ENCODE peak calls at places on chromosomes 4 and X, in four cellular contexts. S, K, H and E are unnamed samples.
A peak's percentile ranks its signal among the peaks of the same experiment; 100 is the strongest.

GRCh38 chr4:73439991-73440390 is 4.0 kb downstream of the AFP start:
- DNase-seq in K (no peak), H (no peak), S (no peak), E (no peak)

GRCh38 chrX:79466636-79467035 is 99.5 kb upstream of the ITM2A start:
- DNase-seq in H (no peak), K (no peak), S (no peak), E (no peak)

GRCh38 chrX:152139589-152139988 is 1.2 kb upstream of the MAGEA10 start:
- DNase-seq in K (no peak), H (no peak), S (no peak), E (no peak)

GRCh38 chrX:119895843-119896326 is at the start of gene AKAP14:
- DNase-seq in S (no peak), K (no peak), H (no peak), E (no peak)

GRCh38 chr4:52659016-52659721 is at the start of gene USP46:
- DNase-seq in H (no peak), K (peak; percentile 79), S (peak; percentile 83), E (peak; percentile 11)

GRCh38 chr4:167903291-167903721 is 189.0 kb upstream of the ANXA10 start:
- DNase-seq in S (no peak), K (no peak), H (no peak), E (no peak)

GRCh38 chr4:71691416-71692073 is 92.3 kb downstream of the GC start:
- DNase-seq in S (no peak), H (no peak), K (no peak), E (no peak)

GRCh38 chr4:134365852-134366251 is 164.3 kb upstream of the PABPC4L start:
- DNase-seq in K (no peak), S (no peak), H (no peak), E (no peak)

GRCh38 chr4:68288046-68288740 is 42.7 kb upstream of the TMPRSS11B start:
- DNase-seq in S (no peak), K (no peak), H (no peak), E (no peak)

GRCh38 chr4:48360285-48360965 is 19.1 kb downstream of the SLAIN2 start:
- DNase-seq in S (no peak), K (no peak), H (no peak), E (no peak)

GRCh38 chrX:68846536-68846935 is 17.7 kb downstream of the EFNB1 start:
- DNase-seq in K (no peak), H (no peak), S (no peak), E (no peak)

GRCh38 chr4:70657326-70657725 is 9.0 kb downstream of the JCHAIN start:
- DNase-seq in H (no peak), S (no peak), K (no peak), E (no peak)

GRCh38 chrX:24536551-24536950 is 71.5 kb downstream of the PDK3 start:
- DNase-seq in K (no peak), H (no peak), S (no peak), E (no peak)

GRCh38 chrX:46648660-46649059 is 75.1 kb downstream of the CHST7 start:
- DNase-seq in S (no peak), H (no peak), K (no peak), E (no peak)

GRCh38 chr4:84852081-84852480 is 114.4 kb downstream of the WDFY3 start:
- DNase-seq in K (no peak), S (no peak), H (no peak), E (no peak)

GRCh38 chr4:102411416-102411815 is 66.1 kb upstream of the SLC39A8 start:
- DNase-seq in K (no peak), H (no peak), S (no peak), E (no peak)

GRCh38 chr4:107658400-107659326 is 61.4 kb downstream of the PAPSS1 start:
- DNase-seq in S (no peak), K (no peak), H (no peak), E (peak; percentile 66)

GRCh38 chrX:74009041-74009440 is 294.9 kb upstream of the ZCCHC13 start:
- DNase-seq in S (no peak), K (no peak), H (no peak), E (no peak)

GRCh38 chr4:80184053-80184790 is 13.1 kb upstream of the PRDM8 start:
- DNase-seq in H (no peak), S (peak; percentile 91), K (no peak), E (no peak)

GRCh38 chr4:59728496-59728895 is 1471.6 kb upstream of the ADGRL3 start:
- DNase-seq in K (no peak), H (no peak), S (no peak), E (no peak)

GRCh38 chr4:119040711-119041185 is 94.9 kb upstream of the MYOZ2 start:
- DNase-seq in H (no peak), K (no peak), S (no peak), E (no peak)

GRCh38 chrX:292900-293897 is 12.0 kb downstream of the PLCXD1 start:
- DNase-seq in K (no peak), H (no peak), S (no peak), E (no peak)

GRCh38 chrX:106208154-106208553 is 40.0 kb downstream of the PWWP3B start:
- DNase-seq in K (no peak), H (no peak), S (no peak), E (no peak)

DNA sequence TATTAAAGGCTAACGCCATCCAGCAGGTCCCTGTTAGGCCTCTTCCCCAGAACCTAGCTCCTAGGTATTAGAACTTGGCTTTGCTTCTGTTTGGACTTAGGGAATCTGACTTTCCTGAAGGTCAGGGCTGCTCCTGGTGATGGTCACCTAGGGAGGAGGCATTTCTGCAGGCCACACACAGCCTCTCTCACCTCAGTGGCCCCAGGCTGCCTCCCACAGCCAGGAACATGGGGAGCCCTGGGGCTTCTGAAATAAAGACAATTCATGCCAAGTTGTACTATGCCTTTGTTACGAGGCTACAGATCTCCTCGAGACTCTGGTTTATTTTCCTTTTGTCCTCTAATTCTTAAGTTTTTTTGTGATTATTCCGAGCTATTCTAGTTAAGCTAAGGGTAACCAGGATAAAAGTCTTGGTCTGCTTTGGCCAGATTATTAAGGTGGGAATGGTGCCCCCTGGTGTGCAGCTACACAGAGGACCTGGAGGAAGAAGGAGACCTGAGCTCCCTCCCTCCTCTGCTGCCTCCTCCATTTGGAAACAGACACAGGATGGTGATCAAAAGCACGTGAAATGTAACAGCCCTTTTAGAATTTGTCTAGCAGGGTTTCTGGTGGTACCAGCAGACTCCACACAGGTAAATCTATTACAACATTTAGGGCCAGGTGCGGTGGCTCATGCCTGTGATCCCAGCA is 131.0 kb downstream of the DCLK2 start:
- DNase-seq in K (peak; percentile 59), S (peak; percentile 14), H (no peak), E (peak; percentile 12)
- TF ChIP-seq SPI1 in K (no peak), S (no peak), H (no peak), E (no peak)

GRCh38 chr4:154049457-154050181 is 260.7 kb upstream of the SFRP2 start:
- DNase-seq in K (peak; percentile 25), H (no peak), S (no peak), E (no peak)
- TF ChIP-seq SPI1 in K (no peak), H (no peak), S (no peak), E (no peak)

DNA sequence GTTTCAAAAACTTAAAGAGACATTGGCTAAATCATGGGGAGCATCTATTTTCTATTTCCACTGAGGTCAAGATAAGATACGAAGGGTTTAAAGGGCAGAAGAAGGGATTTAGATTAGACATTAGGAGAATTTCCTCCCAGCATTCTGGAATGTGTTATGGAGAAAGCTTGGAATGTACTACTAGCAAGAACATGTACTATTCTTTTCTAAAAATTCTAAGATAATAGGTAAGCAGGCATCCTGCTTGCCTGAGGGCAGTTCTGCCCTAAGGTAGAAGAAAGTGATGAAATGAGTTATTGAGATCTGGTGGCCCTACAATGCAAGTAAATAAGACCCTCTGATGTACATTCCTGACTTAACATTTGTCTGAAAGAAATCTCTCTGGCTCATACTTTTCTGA is 279.2 kb downstream of the NR3C2 start:
- DNase-seq in H (no peak), K (no peak), S (no peak), E (no peak)
- TF ChIP-seq SPI1 in H (no peak), K (no peak), S (no peak), E (no peak)

GRCh38 chr4:182142146-182143085 is 100.8 kb upstream of the TENM3 start:
- DNase-seq in K (no peak), H (no peak), S (no peak), E (no peak)

GRCh38 chr4:182139481-182139880 is 103.7 kb upstream of the TENM3 start:
- DNase-seq in K (no peak), H (no peak), S (no peak), E (no peak)

GRCh38 chr4:182140547-182140946 is 102.7 kb upstream of the TENM3 start:
- DNase-seq in K (no peak), S (no peak), H (no peak), E (no peak)

GRCh38 chr4:182141623-182142022 is 101.6 kb upstream of the TENM3 start:
- DNase-seq in S (no peak), K (no peak), H (no peak), E (no peak)

GRCh38 chr4:182141046-182141445 is 102.2 kb upstream of the TENM3 start:
- DNase-seq in K (no peak), S (no peak), H (no peak), E (no peak)
- TF ChIP-seq SPI1 in K (no peak), S (no peak), H (no peak), E (no peak)

DNA sequence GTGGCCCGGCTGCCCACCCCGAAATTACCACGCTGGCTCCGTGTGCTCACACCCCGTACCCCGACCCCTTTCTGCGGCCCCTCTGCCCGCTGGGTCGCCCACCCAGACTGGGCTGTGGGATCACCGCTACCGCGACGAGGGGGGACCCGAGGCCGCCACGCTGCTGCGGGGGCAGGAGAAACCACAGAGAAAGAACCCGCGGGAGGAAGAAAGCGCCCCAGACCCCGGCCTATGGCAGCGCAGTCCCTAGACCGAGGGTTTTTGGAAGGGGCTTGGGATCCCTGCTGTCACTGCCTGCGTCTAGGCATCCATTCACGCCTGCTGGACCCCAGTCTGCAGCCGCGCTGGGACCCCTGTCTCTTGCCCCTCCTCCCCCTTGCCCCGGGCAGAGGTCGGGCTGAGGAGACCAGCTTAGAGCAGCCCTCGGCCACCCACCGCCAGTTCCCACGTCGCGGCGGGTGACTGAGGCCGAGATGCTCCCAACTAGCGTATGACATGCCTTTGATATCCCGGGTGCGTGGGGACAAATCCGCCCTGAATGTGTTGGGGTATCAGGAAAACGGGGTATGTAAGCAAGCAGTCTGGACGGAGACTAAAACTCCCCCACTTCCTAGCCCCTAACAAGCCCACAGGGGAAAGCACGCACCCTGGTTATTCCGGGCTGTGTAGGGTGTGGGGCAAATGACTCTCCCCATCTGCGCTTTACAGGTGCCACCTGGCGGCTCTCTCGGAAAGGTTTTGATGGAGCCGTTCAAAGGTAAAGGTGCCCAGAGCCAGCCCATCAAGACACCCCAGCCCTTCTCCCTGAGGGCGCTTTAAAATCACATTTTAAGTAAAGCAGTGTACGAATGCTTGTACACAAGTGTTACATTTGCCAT is 867 bp upstream of the INPP4B start:
- DNase-seq in H (no peak), K (peak; percentile 6), S (no peak), E (no peak)
- TF ChIP-seq SPI1 in H (no peak), K (no peak), S (no peak), E (no peak)

DNA sequence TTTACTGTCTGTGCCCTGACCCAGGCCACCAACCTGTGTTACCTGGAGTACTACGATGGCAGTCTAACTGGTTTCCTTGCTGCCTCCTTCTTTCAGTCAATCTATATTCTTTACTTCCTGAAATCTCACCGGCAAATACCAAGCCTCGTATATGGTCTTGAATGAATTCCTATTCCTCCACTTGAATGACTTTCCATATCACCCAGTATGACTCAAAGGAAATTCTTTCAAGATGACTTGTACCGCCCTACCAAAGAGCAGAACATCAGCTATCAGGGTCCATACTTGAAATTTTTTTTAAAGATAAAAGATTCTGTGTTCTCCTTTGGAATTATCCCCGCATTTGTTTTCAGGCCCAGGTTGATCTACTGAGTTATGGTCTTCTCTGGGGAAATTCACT is 378.0 kb downstream of the AFF2 start:
- DNase-seq in S (no peak), H (no peak), K (no peak), E (no peak)
- TF ChIP-seq SPI1 in S (no peak), H (no peak), K (no peak), E (no peak)

GRCh38 chr4:123477804-123478209 is 81.2 kb downstream of the SPRY1 start:
- DNase-seq in K (no peak), S (no peak), H (no peak), E (no peak)
- TF ChIP-seq SPI1 in K (no peak), S (no peak), H (no peak), E (no peak)

GRCh38 chr4:4388836-4389575 is 2.1 kb downstream of the NSG1 start:
- DNase-seq in K (no peak), S (no peak), H (no peak), E (no peak)
- TF ChIP-seq SPI1 in K (no peak), S (no peak), H (no peak), E (no peak)